ENCODE peak calls at places on chromosome 11, in four cellular contexts. R is IMR-90, O is neuronal stem cell, M is H1. V is an unnamed sample.

GRCh38 chr11:44017443-44018126 is 30.2 kb upstream of the ACCSL start:
- DNase-seq in R (no peak), O (no peak), M (no peak), V (no peak)

GRCh38 chr11:69233761-69234136 is 60.2 kb upstream of the MYEOV start:
- DNase-seq in M (no peak), O (no peak), R (no peak), V (no peak)

GRCh38 chr11:18310800-18311340 is 11.1 kb downstream of the HPS5 start:
- DNase-seq in R (no peak), O (no peak), M (no peak), V (no peak)

GRCh38 chr11:132318421-132319157 is 948.2 kb downstream of the NTM start:
- DNase-seq in M (no peak), R (peak), O (no peak), V (peak)

GRCh38 chr11:10118830-10119229 is 175.2 kb downstream of the SBF2 start:
- DNase-seq in O (no peak), R (no peak), M (no peak), V (no peak)

GRCh38 chr11:73143126-73143838 is 1.2 kb upstream of the FCHSD2 start:
- DNase-seq in R (peak), O (no peak), M (no peak), V (peak)

GRCh38 chr11:33040127-33040861 is 922 bp downstream of the TCP11L1 start:
- DNase-seq in M (no peak), O (no peak), R (peak), V (peak)

GRCh38 chr11:32574446-32574845 is 9.2 kb upstream of the EIF3M start:
- DNase-seq in O (no peak), R (no peak), M (no peak), V (no peak)

GRCh38 chr11:8959546-8960166 is 4.6 kb downstream of the TMEM9B start:
- DNase-seq in R (peak), O (peak), M (peak), V (peak)

GRCh38 chr11:90178751-90179150 is 44.1 kb downstream of the CHORDC1 start:
- DNase-seq in R (no peak), M (no peak), O (no peak), V (no peak)

GRCh38 chr11:16739326-16739875 is 954 bp downstream of the C11orf58 start:
- DNase-seq in O (no peak), R (peak), M (no peak), V (peak)

GRCh38 chr11:104127828-104128227 is 36.1 kb downstream of the PDGFD start:
- DNase-seq in R (peak), M (no peak), O (no peak), V (peak)

GRCh38 chr11:3627291-3627690 is 14.5 kb downstream of the ART5 start:
- DNase-seq in O (no peak), M (no peak), R (peak), V (peak)

GRCh38 chr11:18005376-18006129 is 7.3 kb downstream of the SERGEF start:
- DNase-seq in O (no peak), M (no peak), R (no peak), V (peak)

GRCh38 chr11:20367313-20367948 is 3.9 kb downstream of the HTATIP2 start:
- DNase-seq in R (peak), M (no peak), O (no peak), V (peak)

GRCh38 chr11:82174610-82175009 is 559.1 kb downstream of the FAM181B start:
- DNase-seq in M (no peak), R (no peak), O (no peak), V (no peak)

GRCh38 chr11:60625262-60625661 is 74.2 kb upstream of the MS4A8 start:
- DNase-seq in R (peak), O (no peak), M (peak), V (peak)

GRCh38 chr11:12090761-12091261 is 19.6 kb upstream of the MICAL2 start:
- DNase-seq in R (no peak), O (no peak), M (no peak), V (no peak)

GRCh38 chr11:6315811-6316425 is 4.4 kb downstream of the CAVIN3 start:
- DNase-seq in R (peak), O (peak), M (no peak), V (peak)

GRCh38 chr11:44777537-44778199 is 50.9 kb downstream of the TSPAN18 start:
- DNase-seq in R (no peak), O (no peak), M (no peak), V (no peak)

GRCh38 chr11:133663135-133663534 is 130.8 kb upstream of the OPCML start:
- DNase-seq in M (no peak), R (no peak), O (no peak), V (no peak)

GRCh38 chr11:33735426-33736147 is 636 bp downstream of the CD59 start:
- DNase-seq in R (no peak), O (peak), M (no peak), V (peak)

GRCh38 chr11:26753738-26754504 is 32.1 kb upstream of the SLC5A12 start:
- DNase-seq in O (peak), R (peak), M (no peak), V (peak)

GRCh38 chr11:44775366-44776356 is 48.9 kb downstream of the TSPAN18 start:
- DNase-seq in R (peak), O (peak), M (no peak), V (peak)

GRCh38 chr11:17547051-17547577 is at the start of gene OTOG:
- DNase-seq in M (peak), R (no peak), O (peak), V (no peak)

GRCh38 chr11:31479073-31479472 is 30.3 kb downstream of the IMMP1L start:
- DNase-seq in O (no peak), R (no peak), M (no peak), V (no peak)

GRCh38 chr11:64823568-64824119 is 13.3 kb upstream of the MEN1 start:
- DNase-seq in O (no peak), M (no peak), R (no peak), V (no peak)

GRCh38 chr11:75225794-75226193 is 14.8 kb upstream of the TPBGL start:
- DNase-seq in M (no peak), O (no peak), R (no peak), V (no peak)

GRCh38 chr11:107859459-107860239 is 1.1 kb upstream of the SLC35F2 start:
- DNase-seq in R (no peak), O (no peak), M (no peak), V (peak)

GRCh38 chr11:131688056-131688693 is 317.8 kb downstream of the NTM start:
- DNase-seq in M (peak), R (peak), O (peak), V (peak)

GRCh38 chr11:59283825-59284772 is 71.4 kb upstream of the MPEG1 start:
- DNase-seq in O (peak), M (no peak), R (peak), V (peak)

GRCh38 chr11:87840786-87841185 is 334.5 kb downstream of the RAB38 start:
- DNase-seq in O (no peak), R (no peak), M (no peak), V (no peak)

GRCh38 chr11:19646308-19646707 is 66.3 kb upstream of the NAV2 start:
- DNase-seq in R (peak), O (no peak), M (no peak), V (no peak)

GRCh38 chr11:131609317-131609716 is 238.9 kb downstream of the NTM start:
- DNase-seq in R (peak), O (no peak), M (no peak), V (peak)

GRCh38 chr11:121841487-121842167 is 274.4 kb downstream of the BLID start:
- DNase-seq in M (no peak), R (peak), O (peak), V (peak)

GRCh38 chr11:57287884-57288283 is 36.9 kb downstream of the TNKS1BP1 start:
- DNase-seq in O (no peak), M (no peak), R (no peak), V (no peak)

GRCh38 chr11:452203-452744 is 2.2 kb downstream of the PTDSS2 start:
- DNase-seq in R (no peak), O (no peak), M (no peak), V (no peak)
- H3K9ac ChIP-seq in R (no peak), O (peak), M (no peak), V (no peak)

GRCh38 chr11:126400019-126400962 is 44.8 kb downstream of the ST3GAL4 start:
- DNase-seq in O (no peak), M (no peak), R (no peak), V (no peak)

GRCh38 chr11:126405374-126405773 is 49.9 kb downstream of the ST3GAL4 start:
- DNase-seq in M (no peak), R (no peak), O (no peak), V (no peak)

GRCh38 chr11:126403658-126404057 is 48.2 kb downstream of the ST3GAL4 start:
- DNase-seq in R (no peak), O (no peak), M (no peak), V (no peak)

GRCh38 chr11:126404367-126404766 is 48.9 kb downstream of the ST3GAL4 start:
- DNase-seq in O (no peak), R (peak), M (no peak), V (no peak)

DNA sequence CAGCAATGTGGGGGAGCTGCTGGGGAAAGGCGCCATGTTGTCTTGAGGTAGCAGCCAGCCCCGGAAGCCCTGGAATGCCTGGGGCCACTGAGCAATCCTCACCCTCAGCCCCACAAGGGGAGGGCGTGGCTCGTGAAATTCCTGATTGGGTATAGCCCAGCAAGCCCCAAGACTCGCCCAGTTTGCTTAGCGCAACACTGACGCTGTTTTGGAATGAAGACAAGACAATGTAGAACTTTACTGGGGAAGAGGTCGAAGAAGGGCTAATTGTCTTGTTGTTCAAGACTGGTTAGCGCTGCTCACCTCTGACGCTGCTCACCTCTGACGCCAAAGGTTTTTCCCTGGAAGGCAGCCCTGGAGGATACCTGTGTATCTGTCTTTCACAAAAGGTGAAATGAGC is 47.6 kb downstream of the ST3GAL4 start:
- DNase-seq in M (no peak), O (no peak), R (no peak), V (no peak)
- H4K8ac ChIP-seq in M (no peak), O (no peak), R (no peak), V (no peak)

DNA sequence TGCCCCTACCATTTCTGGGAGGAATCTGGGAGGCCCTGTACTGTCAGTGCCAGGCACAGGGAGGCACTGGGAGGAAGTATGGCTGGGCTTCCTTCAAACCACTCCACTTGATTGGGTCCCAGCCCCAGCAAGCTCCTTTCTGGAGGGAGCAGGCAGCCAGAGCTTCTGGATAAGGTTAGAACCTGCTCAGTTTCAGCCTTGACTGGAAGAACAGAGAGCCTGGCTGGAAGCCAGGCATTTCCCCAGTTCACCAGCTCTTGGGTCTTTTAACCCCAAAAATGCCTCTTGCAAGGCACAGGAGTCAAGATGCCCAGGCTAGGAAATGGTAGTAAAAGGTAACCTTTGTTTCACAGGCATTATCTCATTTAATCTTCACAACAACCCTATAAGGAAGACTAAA is 9.0 kb upstream of the KCTD14 start:
- DNase-seq in M (no peak), R (no peak), O (no peak), V (no peak)
- H2AK5ac ChIP-seq in M (no peak), R (no peak), O (no peak), V (no peak)

GRCh38 chr11:63560506-63561179 is 2.5 kb downstream of the PLAAT2 start:
- DNase-seq in O (no peak), M (no peak), R (no peak), V (no peak)

GRCh38 chr11:63564056-63564784 is 1.0 kb upstream of the PLAAT2 start:
- DNase-seq in M (no peak), R (no peak), O (no peak), V (no peak)

GRCh38 chr11:63565728-63566127 is 2.5 kb upstream of the PLAAT2 start:
- DNase-seq in M (no peak), O (no peak), R (no peak), V (no peak)

GRCh38 chr11:63564785-63565350 is 1.7 kb upstream of the PLAAT2 start:
- DNase-seq in R (no peak), O (no peak), M (no peak), V (no peak)

GRCh38 chr11:63563201-63564055 is at the start of gene PLAAT2:
- DNase-seq in R (no peak), O (no peak), M (no peak), V (no peak)
- H3K9ac ChIP-seq in R (no peak), O (no peak), M (no peak), V (no peak)

DNA sequence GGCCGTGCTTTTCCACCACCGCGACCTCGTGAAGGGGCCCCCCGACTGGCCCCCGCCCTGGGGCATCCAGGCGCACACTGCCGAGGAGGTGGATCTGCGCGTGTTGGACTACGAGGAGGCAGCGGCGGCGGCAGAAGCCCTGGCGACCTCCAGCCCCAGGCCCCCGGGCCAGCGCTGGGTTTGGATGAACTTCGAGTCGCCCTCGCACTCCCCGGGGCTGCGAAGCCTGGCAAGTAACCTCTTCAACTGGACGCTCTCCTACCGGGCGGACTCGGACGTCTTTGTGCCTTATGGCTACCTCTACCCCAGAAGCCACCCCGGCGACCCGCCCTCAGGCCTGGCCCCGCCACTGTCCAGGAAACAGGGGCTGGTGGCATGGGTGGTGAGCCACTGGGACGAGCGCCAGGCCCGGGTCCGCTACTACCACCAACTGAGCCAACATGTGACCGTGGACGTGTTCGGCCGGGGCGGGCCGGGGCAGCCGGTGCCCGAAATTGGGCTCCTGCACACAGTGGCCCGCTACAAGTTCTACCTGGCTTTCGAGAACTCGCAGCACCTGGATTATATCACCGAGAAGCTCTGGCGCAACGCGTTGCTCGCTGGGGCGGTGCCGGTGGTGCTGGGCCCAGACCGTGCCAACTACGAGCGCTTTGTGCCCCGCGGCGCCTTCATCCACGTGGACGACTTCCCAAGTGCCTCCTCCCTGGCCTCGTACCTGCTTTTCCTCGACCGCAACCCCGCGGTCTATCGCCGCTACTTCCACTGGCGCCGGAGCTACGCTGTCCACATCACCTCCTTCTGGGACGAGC is 1.3 kb downstream of the FUT4 start:
- DNase-seq in O (peak), R (no peak), M (no peak), V (peak)
- H4K8ac ChIP-seq in O (no peak), R (peak), M (peak), V (peak)

DNA sequence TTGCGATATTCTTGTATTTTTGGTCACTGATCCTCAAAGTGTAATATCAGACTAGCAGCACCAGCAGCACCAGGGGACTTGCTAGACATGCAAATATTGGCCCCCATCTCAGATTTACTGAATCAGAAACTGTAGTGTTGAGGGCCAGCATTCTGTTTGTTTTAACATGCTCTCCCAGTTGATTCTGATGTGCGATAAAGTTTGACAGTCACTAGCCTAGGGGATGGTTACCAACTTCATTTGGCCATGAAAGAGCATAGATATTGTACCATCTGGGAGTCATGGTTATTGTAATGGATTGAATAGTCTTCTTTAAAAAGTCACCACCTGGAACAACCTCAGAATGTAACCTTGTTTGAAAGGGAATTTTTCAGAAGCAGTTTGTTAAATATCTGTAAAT is 1090.4 kb upstream of the RAG2 start:
- DNase-seq in M (no peak), R (no peak), O (no peak), V (no peak)
- H2AK5ac ChIP-seq in M (no peak), R (no peak), O (no peak), V (no peak)

V was measured in mesenchymal stem cell.